ENCODE peak calls at places on chromosomes 5 and 9, in nine cellular contexts. U is nephron progenitor cell; T is stimulated activated CD8-positive, alpha-beta memory T cell treated with anti-CD3 and anti-CD28 coated beads, Interleukin-2, amount 100 ng/mL, for 1 hour; Y is adipocyte; P is effector CD4-positive, alpha-beta T cell; Q is D341Med; N is CD8-positive, alpha-beta memory T cell; O is activated CD8-positive, alpha-beta memory T cell treated with anti-CD3 and anti-CD28 coated beads, Interleukin-2, amount 10 ng/mL, durations not matched to agents 7 days and 5 days; I is Calu3. W is an unnamed sample.

GRCh38 chr5:39072915-39073758 is 1.1 kb downstream of the RICTOR start:
- DNase-seq in U (peak), T (peak), Y (peak), P (peak), Q (peak), N (peak), O (peak), I (peak), W (no peak)

GRCh38 chr5:140568664-140569063 is 4.0 kb downstream of the SLC35A4 start:
- DNase-seq in U (no peak), T (no peak), Y (no peak), P (no peak), Q (no peak), N (no peak), O (no peak), I (no peak), W (no peak)

GRCh38 chr9:818958-819357 is 22.5 kb upstream of the DMRT1 start:
- DNase-seq in U (no peak), T (no peak), Y (peak), P (no peak), Q (no peak), N (no peak), O (no peak), I (no peak), W (no peak)

GRCh38 chr9:28774433-28775029 is 1201.2 kb upstream of the C9orf72 start:
- DNase-seq in U (no peak), T (no peak), Y (peak), P (no peak), Q (peak), N (no peak), O (no peak), I (no peak), W (peak)

GRCh38 chr5:138448481-138449398 is 9.9 kb downstream of the REEP2 start:
- DNase-seq in U (no peak), T (no peak), Y (peak), P (no peak), Q (no peak), N (no peak), O (no peak), I (no peak), W (peak)

GRCh38 chr9:127611796-127612790 is at the start of gene STXBP1:
- DNase-seq in U (peak), T (peak), Y (peak), P (peak), Q (peak), N (peak), O (peak), I (peak), W (peak)

GRCh38 chr9:120443489-120443888 is 136.5 kb downstream of the CDK5RAP2 start:
- DNase-seq in U (no peak), T (no peak), Y (peak), P (no peak), Q (no peak), N (no peak), O (no peak), I (no peak), W (no peak)

GRCh38 chr5:9799601-9800000 is 169.4 kb upstream of the TAS2R1 start:
- DNase-seq in U (no peak), T (no peak), Y (no peak), P (no peak), Q (no peak), N (no peak), O (no peak), I (no peak), W (no peak)

GRCh38 chr5:82931110-82931509 is 146.1 kb downstream of the TMEM167A start:
- DNase-seq in U (no peak), T (no peak), Y (peak), P (no peak), Q (no peak), N (no peak), O (no peak), I (no peak), W (no peak)

GRCh38 chr5:39691993-39692392 is 267.2 kb upstream of the DAB2 start:
- DNase-seq in U (no peak), T (no peak), Y (no peak), P (no peak), Q (no peak), N (no peak), O (no peak), I (peak), W (no peak)

GRCh38 chr5:14767942-14768837 is 103.4 kb downstream of the ANKH start:
- DNase-seq in U (no peak), T (no peak), Y (no peak), P (no peak), Q (no peak), N (no peak), O (no peak), I (no peak), W (peak)

GRCh38 chr9:85740821-85741111 is 988 bp downstream of the AGTPBP1 start:
- DNase-seq in U (no peak), T (no peak), Y (no peak), P (no peak), Q (peak), N (no peak), O (no peak), I (no peak), W (no peak)

GRCh38 chr9:137397675-137398423 is 25.1 kb downstream of the EXD3 start:
- DNase-seq in U (no peak), T (no peak), Y (no peak), P (no peak), Q (no peak), N (no peak), O (no peak), I (no peak), W (no peak)

GRCh38 chr9:92035687-92036410 is 79.4 kb downstream of the SPTLC1 start:
- DNase-seq in U (no peak), T (no peak), Y (peak), P (no peak), Q (no peak), N (no peak), O (no peak), I (no peak), W (no peak)

GRCh38 chr9:119951090-119951489 is 581.9 kb upstream of the BRINP1 start:
- DNase-seq in U (no peak), T (no peak), Y (peak), P (no peak), Q (no peak), N (no peak), O (no peak), I (no peak), W (no peak)

GRCh38 chr5:139639619-139640431 is 8.3 kb upstream of the CXXC5 start:
- DNase-seq in U (no peak), T (no peak), Y (no peak), P (no peak), Q (no peak), N (no peak), O (no peak), I (no peak), W (peak)

GRCh38 chr5:133467712-133468463 is 144.5 kb downstream of the FSTL4 start:
- DNase-seq in U (peak), T (no peak), Y (no peak), P (no peak), Q (no peak), N (no peak), O (no peak), I (no peak), W (no peak)

GRCh38 chr9:128731691-128732090 is 7.8 kb upstream of the ZDHHC12 start:
- DNase-seq in U (no peak), T (no peak), Y (no peak), P (no peak), Q (no peak), N (no peak), O (no peak), I (no peak), W (no peak)

GRCh38 chr5:10456583-10457562 is 15.2 kb downstream of the ROPN1L start:
- DNase-seq in U (no peak), T (no peak), Y (peak), P (no peak), Q (no peak), N (no peak), O (no peak), I (no peak), W (no peak)

W was measured in NCI-H2029.